ENCODE peak calls at places on chromosome 6, in four cellular contexts. K is NCI-H774, T is BJ, Z is NCI-H2029. L is an unnamed sample.

GRCh38 chr6:84546427-84546914 is 217.9 kb downstream of the TBX18 start:
- DNase-seq in K (no peak), T (peak), Z (no peak), L (no peak)

GRCh38 chr6:12418946-12419345 is 128.8 kb downstream of the EDN1 start:
- DNase-seq in Z (no peak), T (no peak), K (no peak), L (no peak)

GRCh38 chr6:166825553-166826145 is 130.7 kb downstream of the RNASET2 start:
- DNase-seq in K (no peak), Z (no peak), T (no peak), L (no peak)

GRCh38 chr6:36118550-36119107 is 11.7 kb upstream of the MAPK13 start:
- DNase-seq in T (no peak), K (peak), Z (peak), L (no peak)

GRCh38 chr6:9388596-9388995 is 953.3 kb upstream of the SLC35B3 start:
- DNase-seq in Z (no peak), K (no peak), T (no peak), L (no peak)

GRCh38 chr6:127641905-127642304 is 64.9 kb downstream of the C6orf58 start:
- DNase-seq in K (peak), Z (no peak), T (no peak), L (no peak)

GRCh38 chr6:133128191-133128590 is 113.0 kb upstream of the EYA4 start:
- DNase-seq in Z (no peak), K (no peak), T (no peak), L (no peak)

GRCh38 chr6:166586424-166587156 is at the start of gene RAMACL:
- DNase-seq in K (peak), Z (no peak), T (no peak), L (no peak)

GRCh38 chr6:3910264-3910663 is 61.1 kb downstream of the FAM50B start:
- DNase-seq in K (no peak), Z (no peak), T (no peak), L (no peak)

GRCh38 chr6:26175428-26176181 is 88.4 kb downstream of the HFE start:
- DNase-seq in K (peak), Z (peak), T (no peak), L (no peak)

GRCh38 chr6:42387336-42387735 is 64.4 kb downstream of the TRERF1 start:
- DNase-seq in T (no peak), Z (no peak), K (no peak), L (no peak)

GRCh38 chr6:20071998-20072397 is 140.3 kb downstream of the MBOAT1 start:
- DNase-seq in Z (no peak), K (no peak), T (no peak), L (no peak)

GRCh38 chr6:136761227-136761922 is 30.9 kb downstream of the MAP3K5 start:
- DNase-seq in T (no peak), Z (no peak), K (no peak), L (no peak)

GRCh38 chr6:117605169-117605826 is 3.0 kb upstream of the GOPC start:
- DNase-seq in K (peak), T (peak), Z (peak), L (no peak)

GRCh38 chr6:168376811-168377480 is 57.4 kb upstream of the DACT2 start:
- DNase-seq in T (no peak), K (no peak), Z (no peak), L (no peak)

L was measured in anterior cingulate cortex.